ENCODE peak calls at places on chromosomes 5 and 9, in seven cellular contexts. One of them, this sample, is unnamed.

GRCh38 chr9:133980864-133981588 is 11.1 kb downstream of the VAV2 start:
- DNase-seq in SJCRH30: no peak
- DNase-seq in upper lobe of right lung: peak
- DNase-seq in A549: no peak
- DNase-seq in PC-9: no peak
- DNase-seq in astrocyte: no peak
- DNase-seq in HAP-1: no peak
- DNase-seq in this sample: no peak

GRCh38 chr9:93223241-93224180 is 39.6 kb downstream of the WNK2 start:
- DNase-seq in A549: peak
- DNase-seq in astrocyte: peak
- DNase-seq in PC-9: peak
- DNase-seq in upper lobe of right lung: no peak
- DNase-seq in SJCRH30: no peak
- DNase-seq in HAP-1: no peak
- DNase-seq in this sample: no peak

GRCh38 chr9:89149726-89150125 is 28.9 kb downstream of the SHC3 start:
- DNase-seq in A549: peak
- DNase-seq in PC-9: no peak
- DNase-seq in SJCRH30: no peak
- DNase-seq in HAP-1: no peak
- DNase-seq in upper lobe of right lung: no peak
- DNase-seq in astrocyte: peak
- DNase-seq in this sample: no peak

GRCh38 chr5:125541085-125541484 is 794.6 kb upstream of the ZNF608 start:
- DNase-seq in A549: no peak
- DNase-seq in PC-9: no peak
- DNase-seq in astrocyte: no peak
- DNase-seq in HAP-1: no peak
- DNase-seq in SJCRH30: no peak
- DNase-seq in upper lobe of right lung: no peak
- DNase-seq in this sample: no peak

GRCh38 chr5:158874814-158875213 is 224.9 kb downstream of the EBF1 start:
- DNase-seq in PC-9: no peak
- DNase-seq in HAP-1: no peak
- DNase-seq in A549: no peak
- DNase-seq in SJCRH30: peak
- DNase-seq in astrocyte: no peak
- DNase-seq in upper lobe of right lung: no peak
- DNase-seq in this sample: peak

GRCh38 chr5:41403846-41404245 is 106.6 kb downstream of the PLCXD3 start:
- DNase-seq in PC-9: no peak
- DNase-seq in astrocyte: no peak
- DNase-seq in HAP-1: no peak
- DNase-seq in A549: no peak
- DNase-seq in SJCRH30: no peak
- DNase-seq in upper lobe of right lung: no peak
- DNase-seq in this sample: no peak

GRCh38 chr9:19020886-19021285 is 12.1 kb downstream of the SAXO1 start:
- DNase-seq in astrocyte: no peak
- DNase-seq in PC-9: no peak
- DNase-seq in upper lobe of right lung: no peak
- DNase-seq in HAP-1: no peak
- DNase-seq in A549: no peak
- DNase-seq in SJCRH30: no peak
- DNase-seq in this sample: no peak

GRCh38 chr5:173397531-173397930 is 69.3 kb upstream of the STC2 start:
- DNase-seq in HAP-1: no peak
- DNase-seq in astrocyte: no peak
- DNase-seq in PC-9: no peak
- DNase-seq in upper lobe of right lung: no peak
- DNase-seq in A549: no peak
- DNase-seq in SJCRH30: no peak
- DNase-seq in this sample: peak

GRCh38 chr9:2800385-2801179 is 43.3 kb downstream of the PUM3 start:
- DNase-seq in PC-9: no peak
- DNase-seq in astrocyte: no peak
- DNase-seq in A549: no peak
- DNase-seq in HAP-1: no peak
- DNase-seq in SJCRH30: no peak
- DNase-seq in upper lobe of right lung: no peak
- DNase-seq in this sample: peak

GRCh38 chr9:98008764-98009163 is 25.6 kb downstream of the ANP32B start:
- DNase-seq in A549: no peak
- DNase-seq in SJCRH30: no peak
- DNase-seq in HAP-1: no peak
- DNase-seq in astrocyte: no peak
- DNase-seq in PC-9: no peak
- DNase-seq in upper lobe of right lung: no peak
- DNase-seq in this sample: no peak

GRCh38 chr9:19281801-19282200 is 51.3 kb downstream of the DENND4C start:
- DNase-seq in astrocyte: no peak
- DNase-seq in upper lobe of right lung: no peak
- DNase-seq in PC-9: no peak
- DNase-seq in A549: no peak
- DNase-seq in SJCRH30: no peak
- DNase-seq in HAP-1: no peak
- DNase-seq in this sample: no peak

GRCh38 chr5:82525626-82526025 is 247.5 kb upstream of the RPS23 start:
- DNase-seq in astrocyte: peak
- DNase-seq in upper lobe of right lung: no peak
- DNase-seq in HAP-1: no peak
- DNase-seq in SJCRH30: no peak
- DNase-seq in PC-9: no peak
- DNase-seq in A549: no peak
- DNase-seq in this sample: no peak

GRCh38 chr9:134068742-134069535 is 1.1 kb upstream of the BRD3 start:
- DNase-seq in HAP-1: no peak
- DNase-seq in SJCRH30: no peak
- DNase-seq in PC-9: no peak
- DNase-seq in astrocyte: no peak
- DNase-seq in upper lobe of right lung: peak
- DNase-seq in A549: no peak
- DNase-seq in this sample: no peak

GRCh38 chr9:133075925-133076324 is 14.1 kb downstream of the CEL start:
- DNase-seq in PC-9: peak
- DNase-seq in astrocyte: peak
- DNase-seq in A549: no peak
- DNase-seq in SJCRH30: no peak
- DNase-seq in upper lobe of right lung: no peak
- DNase-seq in HAP-1: no peak
- DNase-seq in this sample: no peak

GRCh38 chr9:85987236-85987635 is 46.3 kb downstream of the NAA35 start:
- DNase-seq in HAP-1: no peak
- DNase-seq in upper lobe of right lung: no peak
- DNase-seq in PC-9: no peak
- DNase-seq in SJCRH30: no peak
- DNase-seq in astrocyte: no peak
- DNase-seq in A549: no peak
- DNase-seq in this sample: no peak

GRCh38 chr9:14014209-14014608 is 299.7 kb downstream of the NFIB start:
- DNase-seq in SJCRH30: no peak
- DNase-seq in HAP-1: no peak
- DNase-seq in upper lobe of right lung: no peak
- DNase-seq in PC-9: no peak
- DNase-seq in astrocyte: no peak
- DNase-seq in A549: no peak
- DNase-seq in this sample: no peak

GRCh38 chr5:111142932-111143331 is 50.8 kb downstream of the WDR36 start:
- DNase-seq in SJCRH30: no peak
- DNase-seq in A549: no peak
- DNase-seq in HAP-1: no peak
- DNase-seq in astrocyte: peak
- DNase-seq in upper lobe of right lung: no peak
- DNase-seq in PC-9: no peak
- DNase-seq in this sample: no peak

GRCh38 chr9:90287567-90288274 is 354.9 kb downstream of the DIRAS2 start:
- DNase-seq in HAP-1: no peak
- DNase-seq in PC-9: no peak
- DNase-seq in astrocyte: no peak
- DNase-seq in SJCRH30: no peak
- DNase-seq in upper lobe of right lung: no peak
- DNase-seq in A549: no peak
- DNase-seq in this sample: no peak

GRCh38 chr9:966936-967335 is 9.5 kb upstream of the DMRT3 start:
- DNase-seq in upper lobe of right lung: no peak
- DNase-seq in HAP-1: no peak
- DNase-seq in PC-9: no peak
- DNase-seq in astrocyte: no peak
- DNase-seq in A549: no peak
- DNase-seq in SJCRH30: no peak
- DNase-seq in this sample: no peak

GRCh38 chr9:4128876-4129275 is 171.0 kb downstream of the GLIS3 start:
- DNase-seq in A549: no peak
- DNase-seq in upper lobe of right lung: no peak
- DNase-seq in SJCRH30: no peak
- DNase-seq in HAP-1: no peak
- DNase-seq in astrocyte: no peak
- DNase-seq in PC-9: no peak
- DNase-seq in this sample: no peak

GRCh38 chr9:18865542-18865941 is 167.5 kb downstream of the SAXO1 start:
- DNase-seq in astrocyte: peak
- DNase-seq in HAP-1: no peak
- DNase-seq in upper lobe of right lung: no peak
- DNase-seq in SJCRH30: no peak
- DNase-seq in A549: no peak
- DNase-seq in PC-9: no peak
- DNase-seq in this sample: no peak

GRCh38 chr5:39219433-39219832 is at the start of gene FYB1:
- DNase-seq in upper lobe of right lung: no peak
- DNase-seq in A549: no peak
- DNase-seq in HAP-1: no peak
- DNase-seq in astrocyte: no peak
- DNase-seq in SJCRH30: no peak
- DNase-seq in PC-9: peak
- DNase-seq in this sample: no peak

GRCh38 chr5:133865113-133865512 is 103.3 kb downstream of the C5orf15 start:
- DNase-seq in SJCRH30: no peak
- DNase-seq in HAP-1: no peak
- DNase-seq in astrocyte: no peak
- DNase-seq in PC-9: no peak
- DNase-seq in upper lobe of right lung: peak
- DNase-seq in A549: no peak
- DNase-seq in this sample: no peak

GRCh38 chr9:105154723-105155191 is 89.7 kb upstream of the SLC44A1 start:
- DNase-seq in upper lobe of right lung: no peak
- DNase-seq in astrocyte: peak
- DNase-seq in A549: no peak
- DNase-seq in SJCRH30: no peak
- DNase-seq in PC-9: no peak
- DNase-seq in HAP-1: no peak
- DNase-seq in this sample: no peak

GRCh38 chr5:160175438-160176218 is 53.7 kb upstream of the FABP6 start:
- DNase-seq in PC-9: no peak
- DNase-seq in HAP-1: no peak
- DNase-seq in A549: no peak
- DNase-seq in SJCRH30: peak
- DNase-seq in upper lobe of right lung: no peak
- DNase-seq in astrocyte: peak
- DNase-seq in this sample: no peak

DNA sequence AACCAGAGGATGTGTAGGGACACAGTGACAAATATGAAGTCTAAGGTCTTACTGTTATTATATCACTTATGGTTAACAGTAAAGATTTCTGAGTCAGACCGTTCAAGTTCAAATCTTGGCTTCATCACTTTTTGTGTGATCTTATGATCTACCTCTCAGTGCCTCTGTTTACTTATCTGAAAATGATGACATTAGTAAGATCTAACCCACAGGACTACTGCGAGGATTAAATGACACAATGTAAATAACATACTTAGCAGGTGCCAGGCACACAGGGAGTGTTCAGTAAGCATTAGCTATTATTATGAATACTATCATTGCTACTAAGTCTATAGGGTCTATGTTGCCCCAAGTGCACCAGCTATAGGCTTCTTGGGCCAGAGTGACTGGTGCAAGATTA is 2.0 kb downstream of the IRF1 start:
- DNase-seq in A549: no peak
- DNase-seq in HAP-1: no peak
- DNase-seq in SJCRH30: no peak
- DNase-seq in upper lobe of right lung: no peak
- DNase-seq in PC-9: no peak
- DNase-seq in astrocyte: no peak
- DNase-seq in this sample: no peak
- H3K4me3 ChIP-seq in A549: no peak
- H3K4me3 ChIP-seq in HAP-1: no peak
- H3K4me3 ChIP-seq in SJCRH30: no peak
- H3K4me3 ChIP-seq in upper lobe of right lung: peak
- H3K4me3 ChIP-seq in PC-9: peak
- H3K4me3 ChIP-seq in astrocyte: peak
- H3K4me3 ChIP-seq in this sample: peak

GRCh38 chr9:108816037-108816436 is 39.7 kb downstream of the ACTL7B start:
- DNase-seq in A549: no peak
- DNase-seq in HAP-1: no peak
- DNase-seq in astrocyte: no peak
- DNase-seq in SJCRH30: no peak
- DNase-seq in upper lobe of right lung: peak
- DNase-seq in PC-9: no peak
- DNase-seq in this sample: no peak
- H3K4me3 ChIP-seq in A549: no peak
- H3K4me3 ChIP-seq in HAP-1: no peak
- H3K4me3 ChIP-seq in astrocyte: no peak
- H3K4me3 ChIP-seq in SJCRH30: no peak
- H3K4me3 ChIP-seq in upper lobe of right lung: no peak
- H3K4me3 ChIP-seq in PC-9: no peak
- H3K4me3 ChIP-seq in this sample: no peak

DNA sequence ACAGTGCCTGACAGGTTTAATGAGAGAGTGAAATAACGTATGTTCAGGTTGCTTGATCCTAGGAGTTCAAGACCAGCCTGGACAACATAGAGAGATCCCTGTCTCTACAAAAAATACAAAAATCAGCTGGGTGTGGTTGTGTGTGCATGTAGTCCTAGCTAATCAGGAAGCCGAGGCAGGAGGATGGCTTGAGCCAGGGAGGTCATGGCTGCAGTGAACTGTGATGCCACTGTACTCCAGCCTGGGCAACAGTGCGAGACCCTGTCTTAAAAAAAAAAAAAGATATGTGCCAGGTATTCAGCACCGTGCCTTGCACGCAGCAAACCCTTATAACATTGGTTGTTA is 38.8 kb upstream of the SPRY4 start:
- DNase-seq in HAP-1: no peak
- DNase-seq in astrocyte: no peak
- DNase-seq in A549: no peak
- DNase-seq in SJCRH30: no peak
- DNase-seq in upper lobe of right lung: no peak
- DNase-seq in PC-9: no peak
- DNase-seq in this sample: no peak
- H3K4me3 ChIP-seq in HAP-1: no peak
- H3K4me3 ChIP-seq in astrocyte: no peak
- H3K4me3 ChIP-seq in A549: no peak
- H3K4me3 ChIP-seq in SJCRH30: no peak
- H3K4me3 ChIP-seq in upper lobe of right lung: no peak
- H3K4me3 ChIP-seq in PC-9: no peak
- H3K4me3 ChIP-seq in this sample: no peak

GRCh38 chr5:1484416-1485319 is 39.1 kb downstream of the LPCAT1 start:
- DNase-seq in PC-9: no peak
- DNase-seq in HAP-1: no peak
- DNase-seq in astrocyte: no peak
- DNase-seq in SJCRH30: no peak
- DNase-seq in upper lobe of right lung: no peak
- DNase-seq in A549: no peak
- DNase-seq in this sample: no peak
- H3K4me3 ChIP-seq in PC-9: no peak
- H3K4me3 ChIP-seq in HAP-1: no peak
- H3K4me3 ChIP-seq in astrocyte: no peak
- H3K4me3 ChIP-seq in SJCRH30: no peak
- H3K4me3 ChIP-seq in upper lobe of right lung: no peak
- H3K4me3 ChIP-seq in A549: no peak
- H3K4me3 ChIP-seq in this sample: no peak

GRCh38 chr5:138754699-138755057 is 1.5 kb downstream of the CTNNA1 start:
- DNase-seq in astrocyte: peak
- DNase-seq in PC-9: peak
- DNase-seq in A549: no peak
- DNase-seq in SJCRH30: no peak
- DNase-seq in upper lobe of right lung: no peak
- DNase-seq in HAP-1: no peak
- DNase-seq in this sample: no peak
- H3K4me3 ChIP-seq in astrocyte: peak
- H3K4me3 ChIP-seq in PC-9: peak
- H3K4me3 ChIP-seq in A549: peak
- H3K4me3 ChIP-seq in SJCRH30: peak
- H3K4me3 ChIP-seq in upper lobe of right lung: peak
- H3K4me3 ChIP-seq in HAP-1: peak
- H3K4me3 ChIP-seq in this sample: no peak

This sample was measured in Karpas-422.